ENCODE peak calls at places on chromosomes 13 and 19, in four cellular contexts. S, R, J and H are unnamed samples.

GRCh38 chr13:83881917-83882625 is at the start of gene SLITRK1:
- DNase-seq in R (peak; percentile 49), S (peak; percentile 84), J (peak; percentile 89), H (peak; percentile 43)

GRCh38 chr19:48330012-48330681 is 4.8 kb downstream of the EMP3 start:
- DNase-seq in R (peak; percentile 90), J (peak; percentile 91), S (no peak), H (peak; percentile 85)

GRCh38 chr13:34678154-34678553 is 263.9 kb upstream of the NBEA start:
- DNase-seq in S (no peak), J (no peak), R (no peak), H (no peak)

GRCh38 chr13:32472194-32472621 is 44.3 kb upstream of the N4BP2L1 start:
- DNase-seq in R (no peak), S (no peak), J (no peak), H (no peak)

GRCh38 chr19:1632462-1633268 is 19.8 kb downstream of the TCF3 start:
- DNase-seq in S (no peak), R (no peak), J (peak; percentile 53), H (no peak)

GRCh38 chr19:16325671-16326400 is 1.2 kb downstream of the KLF2 start:
- DNase-seq in R (peak; percentile 81), S (no peak), J (peak; percentile 78), H (peak; percentile 42)

GRCh38 chr19:40590464-40591265 is 10.5 kb upstream of the LTBP4 start:
- DNase-seq in R (no peak), J (no peak), S (no peak), H (no peak)

GRCh38 chr13:54536112-54536511 is 1507.5 kb downstream of the OLFM4 start:
- DNase-seq in S (no peak), J (no peak), R (no peak), H (no peak)

GRCh38 chr19:29672933-29673336 is 7.7 kb downstream of the PLEKHF1 start:
- DNase-seq in J (peak; percentile 44), S (no peak), R (peak; percentile 34), H (no peak)

GRCh38 chr13:21113851-21114306 is 52.5 kb upstream of the LATS2 start:
- DNase-seq in R (no peak), S (no peak), J (no peak), H (no peak)

GRCh38 chr19:16615788-16616187 is 12.2 kb downstream of the MED26 start:
- DNase-seq in S (no peak), J (no peak), R (no peak), H (no peak)

GRCh38 chr19:10503002-10503789 is at the start of gene KEAP1:
- DNase-seq in J (peak; percentile 84), S (no peak), R (peak; percentile 87), H (no peak)

GRCh38 chr19:5291588-5292193 is 48.9 kb downstream of the PTPRS start:
- DNase-seq in S (no peak), J (no peak), R (no peak), H (no peak)

GRCh38 chr19:5292843-5293606 is 47.6 kb downstream of the PTPRS start:
- DNase-seq in J (no peak), S (peak; percentile 36), R (peak; percentile 81), H (peak; percentile 63)

GRCh38 chr19:5293607-5294089 is 47.0 kb downstream of the PTPRS start:
- DNase-seq in J (peak; percentile 88), S (peak; percentile 23), R (no peak), H (peak; percentile 50)

GRCh38 chr19:5290336-5291262 is 50.0 kb downstream of the PTPRS start:
- DNase-seq in R (no peak), J (peak; percentile 78), S (no peak), H (no peak)

DNA sequence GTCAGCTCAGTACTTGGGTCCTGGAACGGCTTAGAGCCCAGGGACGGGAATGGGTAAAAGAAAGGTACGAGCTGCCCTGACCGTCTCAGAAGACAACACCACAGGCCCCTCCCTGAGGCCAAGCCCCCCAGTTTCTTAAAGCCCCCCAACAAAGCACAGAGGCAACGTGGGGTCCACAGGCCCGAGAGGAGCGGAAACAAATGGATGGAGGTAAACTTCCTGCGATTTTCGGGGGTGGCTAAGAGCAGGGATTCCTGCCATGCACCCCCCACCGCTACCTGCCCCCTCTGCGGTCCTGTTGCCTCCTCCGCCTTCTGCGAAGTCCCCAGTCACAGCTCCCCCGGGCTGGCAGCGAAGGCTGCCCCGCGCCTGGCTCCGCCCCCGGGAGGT is 48.2 kb downstream of the PTPRS start:
- DNase-seq in R (no peak), J (peak; percentile 89), S (no peak), H (peak; percentile 46)
- H3K4me1 ChIP-seq in R (peaks cover 18% of the 10 kb centered on the region), J (peaks cover 28% of the 10 kb centered on the region), S (peaks cover 42% of the 10 kb centered on the region), H (peaks cover 9% of the 10 kb centered on the region)

GRCh38 chr19:13231663-13232062 is 81.5 kb downstream of the IER2 start:
- DNase-seq in R (no peak), S (no peak), J (no peak), H (no peak)

GRCh38 chr19:13240312-13241022 is 90.3 kb downstream of the IER2 start:
- DNase-seq in J (no peak), S (no peak), R (no peak), H (no peak)

GRCh38 chr19:13238891-13239534 is 88.8 kb downstream of the IER2 start:
- DNase-seq in S (no peak), J (no peak), R (no peak), H (no peak)

GRCh38 chr19:13229246-13229645 is 79.0 kb downstream of the IER2 start:
- DNase-seq in R (no peak), J (no peak), S (no peak), H (no peak)

GRCh38 chr19:13234518-13234917 is 84.3 kb downstream of the IER2 start:
- DNase-seq in S (peak; percentile 47), J (no peak), R (no peak), H (peak; percentile 46)
- H3K4me1 ChIP-seq in S (peaks cover 16% of the 10 kb centered on the region), J (no peaks in the 10 kb centered on the region), R (peaks cover 6% of the 10 kb centered on the region), H (no peaks in the 10 kb centered on the region)

GRCh38 chr19:7224205-7224833 is 69.9 kb downstream of the INSR start:
- DNase-seq in J (peak; percentile 74), S (no peak), R (no peak), H (peak; percentile 80)
- H3K4me1 ChIP-seq in J (peaks cover 43% of the 10 kb centered on the region), S (peaks cover 5% of the 10 kb centered on the region), R (peaks cover 7% of the 10 kb centered on the region), H (peaks cover 11% of the 10 kb centered on the region)

GRCh38 chr19:54310543-54310942 is 2.4 kb downstream of the LILRA5 start:
- DNase-seq in J (no peak), R (no peak), S (no peak), H (no peak)
- H3K4me1 ChIP-seq in J (no peaks in the 10 kb centered on the region), R (peaks cover 46% of the 10 kb centered on the region), S (no peaks in the 10 kb centered on the region), H (no peaks in the 10 kb centered on the region)

GRCh38 chr13:39894586-39894985 is 239.1 kb downstream of the COG6 start:
- DNase-seq in J (no peak), R (no peak), S (no peak), H (no peak)
- H3K4me1 ChIP-seq in J (no peaks in the 10 kb centered on the region), R (no peaks in the 10 kb centered on the region), S (no peaks in the 10 kb centered on the region), H (no peaks in the 10 kb centered on the region)

DNA sequence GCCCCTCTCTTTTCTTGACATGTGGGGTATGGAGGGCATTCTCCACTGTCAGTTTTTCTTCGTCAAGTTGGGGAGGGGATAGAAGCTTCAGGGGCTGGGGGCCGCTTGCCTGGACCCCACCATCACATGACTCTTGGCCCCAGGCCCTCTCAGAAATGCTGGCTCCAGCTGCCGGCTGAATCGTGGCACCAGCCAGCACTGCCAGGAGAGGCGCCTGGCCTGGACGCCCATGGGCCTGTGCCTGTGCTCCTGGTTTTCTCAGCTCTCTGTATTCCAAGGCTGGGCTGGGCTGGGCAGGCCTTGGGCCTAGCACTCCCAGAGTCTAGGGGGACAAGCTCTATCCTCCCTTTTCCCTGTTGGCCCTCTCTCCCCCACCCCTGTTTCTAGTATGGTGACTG is 38.6 kb downstream of the LYL1 start:
- DNase-seq in R (no peak), S (no peak), J (no peak), H (no peak)
- H3K4me1 ChIP-seq in R (peaks cover 65% of the 10 kb centered on the region), S (peaks cover 14% of the 10 kb centered on the region), J (peaks cover 18% of the 10 kb centered on the region), H (peaks cover 11% of the 10 kb centered on the region)

GRCh38 chr19:13053761-13054604 is 48.7 kb downstream of the LYL1 start:
- DNase-seq in J (peak; percentile 94), R (peak; percentile 91), S (no peak), H (peak; percentile 50)
- H3K4me1 ChIP-seq in J (peaks cover 32% of the 10 kb centered on the region), R (peaks cover 82% of the 10 kb centered on the region), S (peaks cover 59% of the 10 kb centered on the region), H (peaks cover 31% of the 10 kb centered on the region)